ENCODE peak calls at places on chromosomes 6 and 20, in eight cellular contexts. X, I, K, R, W, E, P and C are unnamed samples. For H4K20me1, the result is how much of the 10 kb centered on the place peaks cover.

GRCh38 chr6:33987531-33988021 is 158.3 kb downstream of the GRM4 start:
- DNase-seq in X (peak), I (no peak), K (no peak), R (no peak), W (no peak), E (peak), P (no peak), C (no peak)

GRCh38 chr20:3712279-3712873 is at the start of gene SIGLEC1:
- DNase-seq in X (no peak), I (no peak), K (no peak), R (no peak), W (no peak), E (peak), P (no peak), C (no peak)

GRCh38 chr6:85685713-85686112 is 43.0 kb upstream of the SYNCRIP start:
- DNase-seq in X (no peak), I (no peak), K (no peak), R (peak), W (no peak), E (no peak), P (no peak), C (no peak)

GRCh38 chr6:33967966-33968724 is 164.3 kb upstream of the MLN start:
- DNase-seq in X (peak), I (no peak), K (no peak), R (no peak), W (no peak), E (peak), P (peak), C (no peak)

GRCh38 chr6:165807249-165807951 is 144.4 kb upstream of the PDE10A start:
- DNase-seq in X (no peak), I (no peak), K (no peak), R (no peak), W (no peak), E (no peak), P (no peak), C (no peak)

GRCh38 chr20:24952376-24953203 is 3.5 kb downstream of the CST7 start:
- DNase-seq in X (no peak), I (no peak), K (no peak), R (no peak), W (no peak), E (peak), P (no peak), C (no peak)

GRCh38 chr6:38612386-38612965 is 27.3 kb downstream of the BTBD9 start:
- DNase-seq in X (no peak), I (no peak), K (peak), R (no peak), W (peak), E (no peak), P (no peak), C (peak)

GRCh38 chr6:97394160-97394748 is 111.2 kb upstream of the MMS22L start:
- DNase-seq in X (peak), I (peak), K (peak), R (peak), W (peak), E (peak), P (peak), C (peak)

GRCh38 chr20:31894980-31895675 is 24.7 kb downstream of the TTLL9 start:
- DNase-seq in X (no peak), I (no peak), K (peak), R (peak), W (peak), E (peak), P (no peak), C (peak)

GRCh38 chr20:40744494-40745175 is 55.6 kb upstream of the MAFB start:
- DNase-seq in X (no peak), I (no peak), K (no peak), R (no peak), W (no peak), E (no peak), P (no peak), C (no peak)

GRCh38 chr6:157559201-157559756 is 178.3 kb downstream of the ZDHHC14 start:
- DNase-seq in X (no peak), I (no peak), K (no peak), R (no peak), W (no peak), E (no peak), P (no peak), C (no peak)

GRCh38 chr6:8182857-8183256 is 80.5 kb upstream of the EEF1E1 start:
- DNase-seq in X (no peak), I (no peak), K (no peak), R (no peak), W (no peak), E (no peak), P (no peak), C (no peak)

DNA sequence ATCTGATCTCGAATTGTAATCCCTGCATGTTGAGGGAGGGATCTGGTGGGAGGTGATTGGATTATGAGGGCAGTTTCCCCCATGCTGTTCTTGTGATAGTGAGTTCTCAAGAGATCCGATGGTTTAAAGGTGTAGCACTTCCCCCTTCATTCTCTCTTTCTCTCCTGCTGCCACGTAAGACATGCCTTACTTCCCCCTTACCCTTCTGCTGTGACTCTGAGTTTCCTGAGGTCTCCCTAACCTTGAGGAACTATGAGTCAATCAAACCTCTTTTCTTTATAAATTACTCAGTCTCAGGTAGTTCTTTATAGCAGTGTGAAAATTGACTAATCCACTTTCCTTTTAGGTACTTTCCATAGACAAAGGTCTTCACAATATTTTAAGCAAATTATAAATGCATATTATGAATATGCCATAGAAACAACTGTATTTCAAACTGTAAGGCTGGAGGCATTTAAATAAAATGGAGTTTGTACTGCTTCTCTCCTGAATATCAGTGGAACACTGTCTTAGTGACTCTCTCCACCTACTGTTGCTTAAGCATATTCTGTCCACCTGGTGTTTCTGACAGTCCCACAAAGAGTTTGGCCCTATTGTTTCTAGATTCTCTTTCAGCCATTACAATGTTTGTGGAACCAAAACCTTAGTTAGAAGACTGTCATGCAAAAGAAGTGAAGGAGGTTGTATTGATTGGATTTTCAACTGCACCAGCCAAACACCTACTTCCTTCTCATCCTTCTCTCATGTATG is 24.3 kb upstream of the IL17A start:
- DNase-seq in X (no peak), I (no peak), K (no peak), R (no peak), W (no peak), E (no peak), P (no peak), C (no peak)
- TF ChIP-seq CTCF in X (no peak), I (no peak), K (no peak), R (no peak), W (no peak), E (no peak), P (no peak), C (no peak)

DNA sequence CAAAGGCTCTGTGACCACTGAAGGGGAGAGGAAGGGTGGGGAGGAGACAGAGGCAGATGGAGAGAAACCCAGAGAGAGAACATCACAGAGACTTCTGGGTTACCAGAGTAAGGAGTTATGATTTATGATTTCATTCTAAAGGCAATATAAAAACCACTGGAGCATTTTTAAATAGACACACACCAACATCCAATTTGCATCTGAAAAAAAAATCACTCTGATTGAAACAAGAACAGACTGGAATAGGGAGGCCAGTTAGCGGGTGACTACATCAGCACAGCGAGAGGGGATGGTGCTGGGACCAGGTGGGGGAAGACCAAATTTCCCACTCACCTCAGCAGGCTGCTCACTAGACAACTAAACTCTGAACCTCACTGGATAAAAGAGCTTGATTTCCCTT is 104.8 kb downstream of the AGPAT4 start:
- DNase-seq in X (no peak), I (no peak), K (no peak), R (no peak), W (no peak), E (no peak), P (no peak), C (no peak)
- H4K20me1 ChIP-seq in X (under half), I (under half), K (under half), R (under half), W (under half), E (under half), P (under half), C (under half)

GRCh38 chr6:54697423-54697822 is 149.1 kb upstream of the FAM83B start:
- DNase-seq in X (peak), I (no peak), K (no peak), R (no peak), W (no peak), E (no peak), P (no peak), C (peak)
- TF ChIP-seq CTCF in X (peak), I (no peak), K (no peak), R (peak), W (peak), E (peak), P (peak), C (peak)

GRCh38 chr6:44117397-44118128 is 9.7 kb downstream of the MRPL14 start:
- DNase-seq in X (no peak), I (peak), K (no peak), R (no peak), W (peak), E (no peak), P (no peak), C (peak)

GRCh38 chr6:44115866-44116265 is 11.4 kb downstream of the MRPL14 start:
- DNase-seq in X (no peak), I (no peak), K (peak), R (no peak), W (peak), E (no peak), P (no peak), C (peak)

GRCh38 chr6:44119704-44120262 is 7.5 kb downstream of the MRPL14 start:
- DNase-seq in X (no peak), I (no peak), K (no peak), R (no peak), W (peak), E (no peak), P (no peak), C (no peak)

GRCh38 chr6:44113396-44113795 is 13.9 kb downstream of the MRPL14 start:
- DNase-seq in X (no peak), I (no peak), K (no peak), R (no peak), W (no peak), E (no peak), P (peak), C (no peak)

DNA sequence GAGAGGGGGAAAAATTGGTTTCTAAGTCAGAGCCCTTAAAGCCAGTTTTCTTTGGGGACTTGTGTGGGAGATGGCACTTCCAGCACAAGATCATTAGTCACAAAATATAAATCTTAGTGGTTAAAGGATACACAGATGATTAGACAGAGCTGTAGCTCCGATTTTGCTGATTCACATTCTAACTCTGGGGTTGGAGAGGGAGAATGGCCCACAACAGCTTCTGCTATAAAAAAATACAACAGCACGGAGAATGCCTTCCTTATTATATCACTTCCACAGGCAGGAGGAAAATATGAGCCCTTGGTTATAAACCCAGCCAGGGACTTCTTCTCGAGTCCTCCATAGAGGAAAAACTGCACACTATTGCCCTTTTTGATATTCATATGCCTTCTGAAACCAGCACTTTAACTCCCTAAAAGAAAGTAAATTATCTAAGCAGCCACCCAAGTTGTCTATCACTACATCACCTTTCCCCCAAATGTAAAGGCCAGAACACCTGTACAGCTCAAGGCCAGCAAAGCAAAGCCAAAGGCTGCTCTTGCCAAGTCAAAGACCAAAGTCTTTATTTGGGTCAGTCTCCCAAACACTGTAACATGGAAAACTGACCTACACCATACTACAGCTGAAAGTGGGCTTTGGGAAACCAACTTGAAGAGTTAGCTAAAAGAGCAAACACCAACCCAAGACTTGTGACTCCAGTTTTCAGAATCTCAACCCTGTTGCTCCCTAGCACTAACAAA is 10.4 kb downstream of the MRPL14 start:
- DNase-seq in X (no peak), I (peak), K (peak), R (no peak), W (peak), E (no peak), P (no peak), C (peak)
- H4K20me1 ChIP-seq in X (under half), I (half or more), K (under half), R (under half), W (under half), E (under half), P (under half), C (under half)

DNA sequence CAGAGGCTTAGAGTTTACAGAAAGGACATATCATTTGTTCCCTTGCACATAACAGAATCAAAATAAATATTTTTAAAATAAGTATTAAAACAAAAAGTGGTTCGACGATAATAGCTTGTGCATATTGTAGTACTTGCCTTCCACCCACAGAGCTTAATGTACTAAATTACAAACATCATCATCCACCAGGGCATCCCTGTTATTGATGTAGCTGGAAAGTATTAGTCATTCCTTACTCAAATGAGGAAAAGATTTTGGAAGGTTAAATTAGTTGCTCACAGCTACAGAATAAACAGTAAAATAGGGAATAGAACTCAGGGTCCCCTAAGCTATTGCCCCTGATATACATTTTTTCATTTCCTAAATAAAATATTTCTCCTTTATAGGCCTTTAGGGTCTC is 150.3 kb downstream of the PTPRK start:
- DNase-seq in X (no peak), I (no peak), K (peak), R (no peak), W (peak), E (no peak), P (no peak), C (peak)
- TF ChIP-seq CTCF in X (no peak), I (no peak), K (no peak), R (no peak), W (no peak), E (no peak), P (no peak), C (peak)

DNA sequence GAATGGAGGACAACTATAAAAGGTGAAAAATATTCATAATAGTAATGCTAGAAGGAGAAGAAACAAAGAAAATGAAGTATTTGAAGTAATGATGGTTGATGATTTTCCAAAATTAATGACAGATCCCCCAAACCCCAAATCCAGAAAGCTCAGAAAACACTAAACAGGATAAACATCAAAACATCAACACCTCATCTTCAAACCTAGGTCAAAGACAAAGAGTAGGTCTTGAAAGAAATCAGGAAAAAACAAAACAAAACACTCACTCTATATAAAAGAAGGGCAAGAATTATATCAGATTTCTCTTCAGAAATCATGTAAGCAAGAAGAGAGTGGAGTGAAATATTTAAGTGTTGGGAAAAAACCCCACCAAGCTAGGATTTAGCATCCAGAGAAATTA is 38.7 kb downstream of the RANBP9 start:
- DNase-seq in X (no peak), I (no peak), K (no peak), R (no peak), W (no peak), E (no peak), P (no peak), C (no peak)
- H4K20me1 ChIP-seq in X (under half), I (under half), K (under half), R (under half), W (under half), E (under half), P (under half), C (under half)

DNA sequence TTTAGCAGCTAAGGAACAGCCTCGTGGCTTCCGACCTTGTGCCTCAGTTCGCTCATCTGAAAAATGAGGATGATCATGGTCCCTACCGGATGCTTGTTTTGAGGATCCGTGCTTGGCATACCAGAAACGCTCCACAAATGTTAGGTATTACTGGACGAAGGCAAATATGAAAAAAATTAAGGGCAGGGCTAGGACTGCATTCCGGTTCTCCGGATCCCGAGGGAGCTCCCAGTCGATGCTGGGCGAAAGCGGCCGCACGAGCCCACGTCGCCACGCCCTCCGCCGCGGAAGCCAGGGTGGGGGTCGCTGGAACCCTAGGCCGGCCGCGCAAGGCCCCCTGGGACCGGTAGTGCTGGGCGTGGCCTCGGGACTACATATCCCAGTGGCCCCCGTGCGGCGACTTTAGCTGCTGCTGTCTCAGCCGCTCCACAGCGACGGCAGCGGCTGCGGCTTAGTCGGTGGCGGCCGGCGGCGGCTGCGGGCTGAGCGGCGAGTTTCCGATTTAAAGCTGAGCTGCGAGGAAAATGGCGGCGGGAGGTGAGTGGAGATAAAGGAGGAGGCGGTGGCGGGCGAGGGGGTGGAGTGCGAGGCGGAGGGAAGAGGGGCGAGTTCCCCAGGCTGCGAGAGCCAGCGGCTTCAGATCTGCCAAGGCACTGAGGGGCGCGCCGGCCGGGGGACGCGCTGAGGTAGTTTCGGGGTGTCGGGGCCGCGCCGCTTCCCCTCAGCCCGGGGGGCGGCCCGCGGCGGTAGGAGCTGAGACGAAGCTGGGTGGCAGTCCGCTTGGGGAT is at the start of gene NCOA3:
- DNase-seq in X (peak), I (peak), K (peak), R (no peak), W (peak), E (peak), P (peak), C (peak)
- TF ChIP-seq CTCF in X (no peak), I (peak), K (peak), R (peak), W (peak), E (peak), P (peak), C (no peak)

DNA sequence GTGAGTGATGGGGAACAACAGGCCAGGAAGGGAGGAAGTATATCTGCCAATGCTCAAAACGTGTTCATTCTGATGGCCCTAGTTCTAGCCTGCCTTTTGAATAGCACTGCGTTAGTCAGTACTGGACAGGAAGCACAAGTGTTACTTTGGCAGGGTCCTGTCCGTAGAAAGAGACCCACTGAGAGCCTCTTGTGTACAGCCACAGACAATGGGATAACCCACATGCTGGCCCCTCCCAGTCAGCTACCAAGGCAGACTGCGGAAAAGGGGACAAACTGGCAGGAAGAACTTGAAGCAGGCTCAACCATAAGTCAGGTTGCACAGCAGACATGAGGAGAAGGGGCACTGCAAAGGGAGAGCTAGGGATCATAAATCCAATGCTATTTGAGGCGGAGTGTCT is 142.0 kb downstream of the BACH2 start:
- DNase-seq in X (no peak), I (no peak), K (no peak), R (no peak), W (no peak), E (no peak), P (no peak), C (no peak)
- H4K20me1 ChIP-seq in X (under half), I (under half), K (under half), R (under half), W (under half), E (under half), P (under half), C (under half)